ENCODE peak calls at places on chromosomes 6 and 20, in eight cellular contexts. One of them, this sample, is unnamed. For H3K4me1, the result is how much of the 10 kb centered on the place peaks cover.

GRCh38 chr20:10557685-10558084 is 116.1 kb downstream of the JAG1 start:
- DNase-seq in kidney: no peak
- DNase-seq in right cardiac atrium: no peak
- DNase-seq in MM.1S: no peak
- DNase-seq in A549: peak
- DNase-seq in psoas muscle: no peak
- DNase-seq in colonic mucosa: no peak
- DNase-seq in CD4-positive, CD25-positive, alpha-beta regulatory T cell: no peak
- DNase-seq in this sample: no peak

GRCh38 chr6:131721161-131721560 is 10.3 kb upstream of the CTAGE9 start:
- DNase-seq in MM.1S: no peak
- DNase-seq in A549: no peak
- DNase-seq in CD4-positive, CD25-positive, alpha-beta regulatory T cell: no peak
- DNase-seq in kidney: no peak
- DNase-seq in colonic mucosa: no peak
- DNase-seq in psoas muscle: no peak
- DNase-seq in right cardiac atrium: no peak
- DNase-seq in this sample: no peak

GRCh38 chr6:71645299-71645698 is 241.1 kb upstream of the RIMS1 start:
- DNase-seq in kidney: no peak
- DNase-seq in right cardiac atrium: no peak
- DNase-seq in psoas muscle: no peak
- DNase-seq in MM.1S: no peak
- DNase-seq in colonic mucosa: no peak
- DNase-seq in CD4-positive, CD25-positive, alpha-beta regulatory T cell: no peak
- DNase-seq in A549: no peak
- DNase-seq in this sample: no peak

GRCh38 chr6:113654396-113654795 is 202.7 kb upstream of the MARCKS start:
- DNase-seq in A549: peak
- DNase-seq in colonic mucosa: no peak
- DNase-seq in CD4-positive, CD25-positive, alpha-beta regulatory T cell: no peak
- DNase-seq in psoas muscle: peak
- DNase-seq in MM.1S: no peak
- DNase-seq in kidney: peak
- DNase-seq in right cardiac atrium: peak
- DNase-seq in this sample: no peak

GRCh38 chr20:52484438-52484837 is 292.9 kb upstream of the ZFP64 start:
- DNase-seq in right cardiac atrium: no peak
- DNase-seq in CD4-positive, CD25-positive, alpha-beta regulatory T cell: no peak
- DNase-seq in psoas muscle: no peak
- DNase-seq in kidney: no peak
- DNase-seq in A549: no peak
- DNase-seq in MM.1S: no peak
- DNase-seq in colonic mucosa: no peak
- DNase-seq in this sample: no peak

GRCh38 chr6:41462980-41463930 is 82.9 kb upstream of the FOXP4 start:
- DNase-seq in CD4-positive, CD25-positive, alpha-beta regulatory T cell: no peak
- DNase-seq in right cardiac atrium: peak
- DNase-seq in psoas muscle: peak
- DNase-seq in kidney: no peak
- DNase-seq in MM.1S: peak
- DNase-seq in A549: peak
- DNase-seq in colonic mucosa: peak
- DNase-seq in this sample: peak

GRCh38 chr20:62475027-62475818 is 572 bp downstream of the GATA5 start:
- DNase-seq in right cardiac atrium: no peak
- DNase-seq in kidney: no peak
- DNase-seq in A549: no peak
- DNase-seq in CD4-positive, CD25-positive, alpha-beta regulatory T cell: no peak
- DNase-seq in MM.1S: no peak
- DNase-seq in colonic mucosa: no peak
- DNase-seq in psoas muscle: no peak
- DNase-seq in this sample: no peak

GRCh38 chr20:35215066-35215956 is 11.2 kb upstream of the MMP24 start:
- DNase-seq in psoas muscle: no peak
- DNase-seq in kidney: no peak
- DNase-seq in right cardiac atrium: no peak
- DNase-seq in colonic mucosa: no peak
- DNase-seq in CD4-positive, CD25-positive, alpha-beta regulatory T cell: no peak
- DNase-seq in A549: peak
- DNase-seq in MM.1S: no peak
- DNase-seq in this sample: peak

GRCh38 chr6:170129691-170130171 is 161.1 kb downstream of the DLL1 start:
- DNase-seq in kidney: peak
- DNase-seq in colonic mucosa: peak
- DNase-seq in CD4-positive, CD25-positive, alpha-beta regulatory T cell: no peak
- DNase-seq in right cardiac atrium: peak
- DNase-seq in MM.1S: no peak
- DNase-seq in psoas muscle: peak
- DNase-seq in A549: no peak
- DNase-seq in this sample: peak

GRCh38 chr20:41161886-41162285 is 24.5 kb downstream of the PLCG1 start:
- DNase-seq in kidney: no peak
- DNase-seq in psoas muscle: no peak
- DNase-seq in MM.1S: no peak
- DNase-seq in colonic mucosa: no peak
- DNase-seq in CD4-positive, CD25-positive, alpha-beta regulatory T cell: no peak
- DNase-seq in right cardiac atrium: peak
- DNase-seq in A549: no peak
- DNase-seq in this sample: no peak

GRCh38 chr20:34318609-34319443 is 15.7 kb upstream of the AHCY start:
- DNase-seq in A549: no peak
- DNase-seq in psoas muscle: no peak
- DNase-seq in colonic mucosa: no peak
- DNase-seq in right cardiac atrium: no peak
- DNase-seq in kidney: no peak
- DNase-seq in CD4-positive, CD25-positive, alpha-beta regulatory T cell: no peak
- DNase-seq in MM.1S: no peak
- DNase-seq in this sample: no peak

GRCh38 chr6:92124126-92124525 is 1295.2 kb downstream of the EPHA7 start:
- DNase-seq in right cardiac atrium: no peak
- DNase-seq in CD4-positive, CD25-positive, alpha-beta regulatory T cell: no peak
- DNase-seq in psoas muscle: no peak
- DNase-seq in colonic mucosa: no peak
- DNase-seq in MM.1S: no peak
- DNase-seq in A549: no peak
- DNase-seq in kidney: no peak
- DNase-seq in this sample: peak
- H3K27ac ChIP-seq in right cardiac atrium: no peak
- H3K27ac ChIP-seq in CD4-positive, CD25-positive, alpha-beta regulatory T cell: no peak
- H3K27ac ChIP-seq in psoas muscle: no peak
- H3K27ac ChIP-seq in colonic mucosa: no peak
- H3K27ac ChIP-seq in MM.1S: no peak
- H3K27ac ChIP-seq in A549: no peak
- H3K27ac ChIP-seq in kidney: no peak
- H3K27ac ChIP-seq in this sample: peak

GRCh38 chr20:3465301-3465700 is 5.5 kb upstream of the ATRN start:
- DNase-seq in right cardiac atrium: no peak
- DNase-seq in kidney: no peak
- DNase-seq in A549: no peak
- DNase-seq in CD4-positive, CD25-positive, alpha-beta regulatory T cell: no peak
- DNase-seq in psoas muscle: no peak
- DNase-seq in colonic mucosa: no peak
- DNase-seq in MM.1S: no peak
- DNase-seq in this sample: no peak

GRCh38 chr20:3459881-3460307 is 10.9 kb upstream of the ATRN start:
- DNase-seq in MM.1S: no peak
- DNase-seq in A549: no peak
- DNase-seq in kidney: no peak
- DNase-seq in right cardiac atrium: no peak
- DNase-seq in psoas muscle: no peak
- DNase-seq in CD4-positive, CD25-positive, alpha-beta regulatory T cell: no peak
- DNase-seq in colonic mucosa: no peak
- DNase-seq in this sample: no peak

GRCh38 chr20:3464166-3464565 is 6.7 kb upstream of the ATRN start:
- DNase-seq in colonic mucosa: no peak
- DNase-seq in MM.1S: no peak
- DNase-seq in right cardiac atrium: no peak
- DNase-seq in CD4-positive, CD25-positive, alpha-beta regulatory T cell: no peak
- DNase-seq in A549: no peak
- DNase-seq in kidney: no peak
- DNase-seq in psoas muscle: no peak
- DNase-seq in this sample: no peak

GRCh38 chr20:3461911-3462677 is 8.7 kb upstream of the ATRN start:
- DNase-seq in A549: no peak
- DNase-seq in psoas muscle: no peak
- DNase-seq in colonic mucosa: no peak
- DNase-seq in kidney: no peak
- DNase-seq in CD4-positive, CD25-positive, alpha-beta regulatory T cell: no peak
- DNase-seq in MM.1S: no peak
- DNase-seq in right cardiac atrium: no peak
- DNase-seq in this sample: peak

GRCh38 chr20:3461191-3461874 is 9.5 kb upstream of the ATRN start:
- DNase-seq in colonic mucosa: no peak
- DNase-seq in right cardiac atrium: no peak
- DNase-seq in CD4-positive, CD25-positive, alpha-beta regulatory T cell: no peak
- DNase-seq in psoas muscle: no peak
- DNase-seq in kidney: no peak
- DNase-seq in A549: no peak
- DNase-seq in MM.1S: no peak
- DNase-seq in this sample: peak
- H3K4me3 ChIP-seq in colonic mucosa: no peak
- H3K4me3 ChIP-seq in right cardiac atrium: no peak
- H3K4me3 ChIP-seq in CD4-positive, CD25-positive, alpha-beta regulatory T cell: no peak
- H3K4me3 ChIP-seq in psoas muscle: no peak
- H3K4me3 ChIP-seq in kidney: no peak
- H3K4me3 ChIP-seq in A549: no peak
- H3K4me3 ChIP-seq in MM.1S: no peak
- H3K4me3 ChIP-seq in this sample: no peak

GRCh38 chr6:56524891-56525703 is 117.6 kb downstream of the DST start:
- DNase-seq in CD4-positive, CD25-positive, alpha-beta regulatory T cell: no peak
- DNase-seq in psoas muscle: no peak
- DNase-seq in A549: peak
- DNase-seq in right cardiac atrium: no peak
- DNase-seq in colonic mucosa: no peak
- DNase-seq in kidney: no peak
- DNase-seq in MM.1S: no peak
- DNase-seq in this sample: no peak
- H3K4me1 ChIP-seq in CD4-positive, CD25-positive, alpha-beta regulatory T cell: under half
- H3K4me1 ChIP-seq in psoas muscle: under half
- H3K4me1 ChIP-seq in A549: half or more
- H3K4me1 ChIP-seq in right cardiac atrium: under half
- H3K4me1 ChIP-seq in colonic mucosa: under half
- H3K4me1 ChIP-seq in kidney: under half
- H3K4me1 ChIP-seq in MM.1S: under half
- H3K4me1 ChIP-seq in this sample: under half

DNA sequence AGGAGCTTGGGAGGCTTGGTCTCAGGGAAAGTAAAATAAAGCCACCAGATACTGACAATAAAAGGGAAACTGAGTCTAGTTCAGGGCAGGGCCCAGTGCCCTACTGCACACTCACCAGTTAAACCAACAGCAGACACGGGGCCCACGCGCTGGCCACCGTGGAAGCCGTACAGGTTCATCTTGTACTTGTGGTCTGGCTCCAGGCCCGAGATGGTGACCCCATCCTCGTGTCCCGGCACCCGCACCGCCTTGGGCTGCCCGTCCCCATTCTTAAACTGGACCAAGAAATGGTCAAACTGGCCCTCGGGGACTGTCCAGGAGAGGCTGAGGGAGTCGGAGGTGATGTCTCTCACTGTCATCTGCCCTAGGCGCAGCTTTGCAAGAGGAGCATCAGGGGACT is 26.5 kb downstream of the CYP21A2 start:
- DNase-seq in right cardiac atrium: no peak
- DNase-seq in A549: no peak
- DNase-seq in colonic mucosa: no peak
- DNase-seq in kidney: no peak
- DNase-seq in CD4-positive, CD25-positive, alpha-beta regulatory T cell: no peak
- DNase-seq in MM.1S: no peak
- DNase-seq in psoas muscle: no peak
- DNase-seq in this sample: no peak
- H3K27ac ChIP-seq in right cardiac atrium: no peak
- H3K27ac ChIP-seq in A549: no peak
- H3K27ac ChIP-seq in colonic mucosa: no peak
- H3K27ac ChIP-seq in kidney: no peak
- H3K27ac ChIP-seq in CD4-positive, CD25-positive, alpha-beta regulatory T cell: no peak
- H3K27ac ChIP-seq in MM.1S: no peak
- H3K27ac ChIP-seq in psoas muscle: no peak
- H3K27ac ChIP-seq in this sample: no peak

DNA sequence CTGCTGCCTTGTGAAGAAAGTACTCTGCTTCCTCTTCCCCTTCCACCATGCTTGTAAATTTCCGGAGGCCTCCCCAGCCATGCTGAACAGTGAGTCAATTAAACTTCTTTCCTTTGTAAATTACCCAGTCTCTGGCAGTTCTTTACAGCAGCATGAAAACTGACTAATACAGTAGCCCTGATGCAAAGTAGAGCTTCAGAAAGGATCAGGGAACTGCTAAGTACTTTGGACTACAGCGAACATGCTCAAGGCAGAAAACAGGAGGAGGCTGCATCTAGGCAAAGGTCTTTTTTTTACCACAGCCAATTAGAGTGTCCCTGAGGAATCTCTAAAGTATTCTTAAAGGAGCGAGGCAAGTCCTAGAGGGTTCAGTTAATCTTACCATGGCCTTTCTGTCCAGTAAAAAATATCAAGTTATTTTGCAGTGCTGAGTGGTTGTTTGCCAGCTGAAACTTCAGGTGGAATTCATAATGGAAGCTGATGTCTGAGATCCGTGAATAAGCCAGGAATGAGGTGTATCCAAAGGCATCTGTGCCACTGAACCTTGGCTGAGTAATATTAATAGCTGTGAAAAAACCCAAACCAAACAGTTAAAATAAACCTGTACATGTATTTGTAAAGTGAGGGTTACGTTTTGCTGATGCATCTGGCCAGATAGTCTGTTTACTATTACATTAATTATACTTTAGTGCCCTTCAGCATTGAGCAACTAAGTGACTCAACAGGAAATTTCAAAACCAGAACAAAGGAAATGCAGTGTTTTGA is 170.4 kb downstream of the PHF3 start:
- DNase-seq in psoas muscle: no peak
- DNase-seq in right cardiac atrium: no peak
- DNase-seq in CD4-positive, CD25-positive, alpha-beta regulatory T cell: no peak
- DNase-seq in MM.1S: no peak
- DNase-seq in colonic mucosa: no peak
- DNase-seq in A549: peak
- DNase-seq in kidney: no peak
- DNase-seq in this sample: no peak
- H3K4me3 ChIP-seq in psoas muscle: peak
- H3K4me3 ChIP-seq in right cardiac atrium: no peak
- H3K4me3 ChIP-seq in CD4-positive, CD25-positive, alpha-beta regulatory T cell: no peak
- H3K4me3 ChIP-seq in MM.1S: no peak
- H3K4me3 ChIP-seq in colonic mucosa: no peak
- H3K4me3 ChIP-seq in A549: peak
- H3K4me3 ChIP-seq in kidney: no peak
- H3K4me3 ChIP-seq in this sample: no peak

This sample was measured in SJCRH30.